ENCODE peak calls at places on chromosomes 7 and 10, in seven cellular contexts. U is substantia nigra; E is HCT116; T is T-helper 2 cell treated with Interferon-gamma antibody and Interleukin-4, amounts not matched to agents 5 μg/mL and 100 μg/mL, for 36 hours; J is AG04449; I is psoas muscle; G is stimulated activated CD4-positive, alpha-beta T cell treated with anti-CD3 and anti-CD28 coated beads, Interleukin-4, amount 100 ng/mL, for 1 hour. W is an unnamed sample.

GRCh38 chr7:132059141-132059540 is 502.7 kb upstream of the PODXL start:
- DNase-seq in J (no peak), E (no peak), G (no peak), I (no peak), T (no peak), U (no peak), W (no peak)

GRCh38 chr7:952548-953441 is 1.7 kb downstream of the ADAP1 start:
- DNase-seq in G (no peak), T (no peak), E (no peak), J (no peak), U (peak; percentile 40), I (peak; percentile 44), W (no peak)

GRCh38 chr10:58044072-58044471 is 223.6 kb downstream of the IPMK start:
- DNase-seq in U (no peak), G (no peak), J (peak; percentile 63), T (no peak), E (no peak), I (no peak), W (no peak)

GRCh38 chr10:2246747-2247146 is 509.4 kb upstream of the ADARB2 start:
- DNase-seq in T (no peak), J (no peak), U (no peak), E (no peak), I (no peak), G (no peak), W (no peak)

GRCh38 chr7:25859412-25859704 is 292.6 kb upstream of the NFE2L3 start:
- DNase-seq in I (no peak), T (no peak), E (no peak), U (no peak), J (no peak), G (no peak), W (no peak)

GRCh38 chr10:77392851-77393250 is 244.8 kb downstream of the KCNMA1 start:
- DNase-seq in E (peak; percentile 50), T (no peak), J (peak; percentile 91), G (no peak), U (no peak), I (no peak), W (no peak)

GRCh38 chr7:15561840-15562239 is at the start of gene AGMO:
- DNase-seq in E (no peak), I (peak; percentile 76), T (no peak), G (no peak), U (peak; percentile 70), J (no peak), W (peak; percentile 51)

GRCh38 chr10:110007171-110007700 is 548 bp upstream of the ADD3 start:
- DNase-seq in U (peak; percentile 62), T (peak; percentile 68), I (no peak), G (peak; percentile 75), J (no peak), E (no peak), W (no peak)

GRCh38 chr10:57303567-57303966 is 942.5 kb upstream of the ZWINT start:
- DNase-seq in E (no peak), J (no peak), I (no peak), U (no peak), G (no peak), T (no peak), W (no peak)

GRCh38 chr7:115676707-115677106 is 353.9 kb downstream of the TFEC start:
- DNase-seq in E (no peak), I (no peak), G (no peak), J (no peak), T (no peak), U (no peak), W (no peak)

GRCh38 chr7:111855161-111855841 is 293.0 kb upstream of the IMMP2L start:
- DNase-seq in G (no peak), E (peak; percentile 38), U (peak; percentile 26), J (peak; percentile 9), I (no peak), T (no peak), W (no peak)

GRCh38 chr7:79292834-79293233 is 160.6 kb downstream of the MAGI2 start:
- DNase-seq in I (no peak), G (no peak), J (no peak), U (no peak), T (no peak), E (no peak), W (no peak)

GRCh38 chr7:132450706-132451105 is 125.6 kb downstream of the PLXNA4 start:
- DNase-seq in J (no peak), T (no peak), G (no peak), U (no peak), I (no peak), E (no peak), W (no peak)

W was measured in amygdala.